ENCODE peak calls at places on chromosome 2, in ten cellular contexts. C, Z, X, Y, K, L, T, N, S and G are unnamed samples.

GRCh38 chr2:74925361-74925786 is 33.1 kb upstream of the POLE4 start:
- DNase-seq in L (peak), X (no peak), Z (no peak), S (no peak), T (no peak), K (no peak), C (no peak), Y (no peak), N (no peak), G (no peak)

GRCh38 chr2:123258864-123259263 is 766.2 kb upstream of the CNTNAP5 start:
- DNase-seq in L (no peak), T (no peak), X (no peak), Y (no peak), Z (no peak), N (no peak), S (no peak), K (no peak), C (no peak), G (no peak)

GRCh38 chr2:98898423-98898841 is 37.6 kb downstream of the CRACDL start:
- DNase-seq in Z (no peak), C (no peak), K (no peak), S (no peak), L (no peak), Y (no peak), T (no peak), N (no peak), X (no peak), G (no peak)

GRCh38 chr2:214781226-214781625 is 28.3 kb downstream of the BARD1 start:
- DNase-seq in S (no peak), X (no peak), T (no peak), Z (no peak), N (no peak), Y (no peak), C (no peak), L (no peak), K (no peak), G (no peak)

GRCh38 chr2:207469953-207470699 is 59.6 kb upstream of the CREB1 start:
- DNase-seq in T (no peak), C (no peak), Y (no peak), N (no peak), K (no peak), L (no peak), X (no peak), Z (no peak), S (no peak), G (no peak)

GRCh38 chr2:102494570-102494969 is 21.5 kb downstream of the SLC9A4 start:
- DNase-seq in S (no peak), N (no peak), T (no peak), X (no peak), K (no peak), Y (no peak), Z (no peak), C (no peak), L (no peak), G (no peak)

GRCh38 chr2:165435611-165436010 is 33.9 kb upstream of the CSRNP3 start:
- DNase-seq in L (no peak), C (no peak), N (no peak), K (no peak), Z (no peak), T (no peak), Y (no peak), S (no peak), X (no peak), G (no peak)

GRCh38 chr2:192551760-192552159 is 357.0 kb upstream of the TMEFF2 start:
- DNase-seq in L (no peak), T (no peak), C (no peak), S (no peak), N (no peak), Y (no peak), X (no peak), Z (no peak), K (no peak), G (no peak)

GRCh38 chr2:134245340-134245984 is 8.4 kb upstream of the MGAT5 start:
- DNase-seq in N (no peak), Y (peak), K (peak), S (peak), C (peak), Z (peak), L (peak), X (peak), T (peak), G (peak)

GRCh38 chr2:167686691-167687090 is 560.7 kb downstream of the STK39 start:
- DNase-seq in C (no peak), K (no peak), S (no peak), Z (no peak), T (no peak), Y (no peak), X (no peak), L (no peak), N (no peak), G (no peak)

GRCh38 chr2:26462511-26463251 is 15.2 kb downstream of the OTOF start:
- DNase-seq in S (no peak), L (peak), X (peak), T (peak), Y (no peak), Z (peak), N (no peak), K (no peak), C (peak), G (no peak)

GRCh38 chr2:145410096-145410495 is 890.2 kb upstream of the ZEB2 start:
- DNase-seq in C (no peak), Y (no peak), X (no peak), L (no peak), N (no peak), Z (no peak), T (no peak), K (no peak), S (no peak), G (no peak)

GRCh38 chr2:216695401-216695821 is at the start of gene IGFBP5:
- DNase-seq in Y (peak), T (peak), K (peak), Z (peak), S (peak), N (no peak), C (peak), X (peak), L (peak), G (no peak)

GRCh38 chr2:119367472-119368099 is 809 bp downstream of the DBI start:
- DNase-seq in S (peak), Z (peak), C (peak), Y (peak), X (no peak), N (no peak), L (peak), T (peak), K (peak), G (no peak)

GRCh38 chr2:73823916-73824523 is 4.7 kb upstream of the STAMBP start:
- DNase-seq in Y (no peak), L (peak), X (peak), K (peak), T (peak), Z (peak), S (no peak), N (peak), C (peak), G (peak)

GRCh38 chr2:120434909-120435308 is 89.0 kb downstream of the INHBB start:
- DNase-seq in Y (no peak), N (no peak), X (no peak), C (no peak), K (no peak), Z (no peak), T (no peak), L (no peak), S (no peak), G (no peak)

GRCh38 chr2:26608557-26608956 is 32.6 kb downstream of the CIB4 start:
- DNase-seq in C (no peak), T (no peak), X (no peak), Y (no peak), L (no peak), Z (no peak), K (no peak), N (no peak), S (no peak), G (no peak)

GRCh38 chr2:237143676-237144440 is 58.2 kb downstream of the COPS8 start:
- DNase-seq in Y (no peak), Z (no peak), X (peak), C (peak), L (peak), K (no peak), T (peak), N (no peak), S (no peak), G (no peak)

GRCh38 chr2:22807876-22808275 is 577.1 kb upstream of the KLHL29 start:
- DNase-seq in Y (no peak), X (no peak), K (no peak), C (no peak), L (no peak), S (no peak), T (no peak), Z (no peak), N (no peak), G (no peak)

GRCh38 chr2:176682278-176682677 is 413.0 kb downstream of the MTX2 start:
- DNase-seq in K (no peak), L (no peak), N (no peak), X (no peak), C (peak), Y (no peak), T (peak), S (no peak), Z (no peak), G (no peak)

GRCh38 chr2:5563411-5563810 is 128.8 kb upstream of the SOX11 start:
- DNase-seq in S (no peak), K (no peak), Y (no peak), C (no peak), X (no peak), Z (no peak), N (no peak), T (no peak), L (no peak), G (no peak)

GRCh38 chr2:23595601-23596251 is 210.7 kb downstream of the KLHL29 start:
- DNase-seq in L (peak), T (peak), Y (no peak), X (peak), C (no peak), S (peak), N (no peak), K (peak), Z (peak), G (no peak)

GRCh38 chr2:95025406-95026319 is at the start of gene MAL:
- DNase-seq in L (peak), Z (no peak), C (no peak), K (no peak), X (no peak), N (no peak), Y (no peak), S (no peak), T (peak), G (no peak)

GRCh38 chr2:136019304-136019703 is 33.9 kb upstream of the DARS1 start:
- DNase-seq in S (no peak), L (no peak), Y (no peak), X (no peak), K (no peak), T (no peak), N (peak), Z (no peak), C (no peak), G (no peak)

GRCh38 chr2:118987886-118988285 is 45.9 kb downstream of the MARCO start:
- DNase-seq in K (no peak), L (no peak), T (no peak), S (no peak), X (no peak), N (no peak), Y (no peak), Z (no peak), C (no peak), G (no peak)

GRCh38 chr2:47651296-47651695 is 131.6 kb upstream of the MSH6 start:
- DNase-seq in N (no peak), X (no peak), C (no peak), T (no peak), Y (no peak), L (no peak), K (no peak), Z (peak), S (no peak), G (no peak)

DNA sequence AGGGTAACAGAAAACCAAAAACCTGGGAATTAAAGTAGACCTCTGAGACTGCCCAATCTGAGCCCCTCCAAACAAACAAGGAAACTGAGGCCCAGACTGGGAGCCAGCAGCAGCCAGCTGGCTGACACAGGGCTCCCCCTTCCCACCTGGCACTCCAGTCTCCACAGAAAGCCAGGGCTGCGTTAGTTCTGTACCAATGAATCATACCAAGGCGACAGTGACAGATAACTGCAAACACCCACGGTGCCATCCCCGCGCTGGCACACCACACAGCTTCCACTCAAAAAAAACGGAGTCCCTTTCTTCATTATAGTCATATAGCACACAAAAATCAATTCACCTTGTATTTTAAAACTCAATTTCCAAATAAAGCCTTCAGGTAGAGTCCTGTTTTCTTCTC is 1.4 kb downstream of the PER2 start:
- DNase-seq in Y (no peak), C (no peak), L (peak), S (peak), X (no peak), Z (no peak), K (peak), T (no peak), N (no peak), G (no peak)
- H3K4me3 ChIP-seq in Y (peak), C (no peak), L (peak), S (peak), X (no peak), Z (no peak), K (peak), T (no peak), N (peak), G (peak)

DNA sequence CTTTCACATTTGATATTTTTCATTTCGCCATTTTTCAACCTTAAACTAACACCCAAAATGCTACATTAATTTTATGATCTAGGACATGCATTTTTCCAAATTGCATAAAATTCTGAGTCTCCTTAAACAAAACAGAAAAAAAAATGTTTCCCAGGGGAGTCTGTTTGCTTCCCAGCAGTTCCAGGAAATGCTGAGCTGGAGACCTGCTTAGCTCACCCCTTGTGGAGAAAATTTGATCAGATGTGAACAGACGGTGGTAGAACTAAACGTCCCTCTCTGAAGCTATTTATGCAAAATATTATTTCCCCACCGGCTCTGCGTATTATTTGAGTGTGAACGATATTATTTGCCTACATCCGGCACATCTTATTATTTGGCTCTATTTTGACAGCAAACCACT is 74.9 kb upstream of the AGAP1 start:
- DNase-seq in S (no peak), Z (no peak), Y (no peak), X (no peak), K (no peak), L (no peak), C (no peak), N (no peak), T (peak), G (no peak)
- TF ChIP-seq CTCF in S (no peak), Z (no peak), Y (no peak), X (no peak), K (no peak), L (no peak), C (no peak), N (no peak), T (peak), G (no peak)

GRCh38 chr2:71612581-71613520 is 159.5 kb downstream of the DYSF start:
- DNase-seq in S (peak), Z (peak), T (no peak), X (no peak), N (no peak), C (no peak), Y (no peak), K (no peak), L (no peak), G (no peak)

GRCh38 chr2:71615769-71616730 is 162.7 kb downstream of the DYSF start:
- DNase-seq in L (no peak), Y (no peak), C (no peak), Z (peak), N (no peak), K (no peak), T (no peak), S (peak), X (no peak), G (no peak)

GRCh38 chr2:71613566-71613952 is 160.2 kb downstream of the DYSF start:
- DNase-seq in Y (no peak), C (no peak), S (no peak), K (no peak), N (no peak), X (no peak), L (no peak), Z (no peak), T (no peak), G (no peak)

GRCh38 chr2:71614976-71615768 is 161.8 kb downstream of the DYSF start:
- DNase-seq in N (no peak), K (no peak), L (peak), X (peak), Y (peak), T (peak), C (peak), Z (peak), S (peak), G (no peak)

DNA sequence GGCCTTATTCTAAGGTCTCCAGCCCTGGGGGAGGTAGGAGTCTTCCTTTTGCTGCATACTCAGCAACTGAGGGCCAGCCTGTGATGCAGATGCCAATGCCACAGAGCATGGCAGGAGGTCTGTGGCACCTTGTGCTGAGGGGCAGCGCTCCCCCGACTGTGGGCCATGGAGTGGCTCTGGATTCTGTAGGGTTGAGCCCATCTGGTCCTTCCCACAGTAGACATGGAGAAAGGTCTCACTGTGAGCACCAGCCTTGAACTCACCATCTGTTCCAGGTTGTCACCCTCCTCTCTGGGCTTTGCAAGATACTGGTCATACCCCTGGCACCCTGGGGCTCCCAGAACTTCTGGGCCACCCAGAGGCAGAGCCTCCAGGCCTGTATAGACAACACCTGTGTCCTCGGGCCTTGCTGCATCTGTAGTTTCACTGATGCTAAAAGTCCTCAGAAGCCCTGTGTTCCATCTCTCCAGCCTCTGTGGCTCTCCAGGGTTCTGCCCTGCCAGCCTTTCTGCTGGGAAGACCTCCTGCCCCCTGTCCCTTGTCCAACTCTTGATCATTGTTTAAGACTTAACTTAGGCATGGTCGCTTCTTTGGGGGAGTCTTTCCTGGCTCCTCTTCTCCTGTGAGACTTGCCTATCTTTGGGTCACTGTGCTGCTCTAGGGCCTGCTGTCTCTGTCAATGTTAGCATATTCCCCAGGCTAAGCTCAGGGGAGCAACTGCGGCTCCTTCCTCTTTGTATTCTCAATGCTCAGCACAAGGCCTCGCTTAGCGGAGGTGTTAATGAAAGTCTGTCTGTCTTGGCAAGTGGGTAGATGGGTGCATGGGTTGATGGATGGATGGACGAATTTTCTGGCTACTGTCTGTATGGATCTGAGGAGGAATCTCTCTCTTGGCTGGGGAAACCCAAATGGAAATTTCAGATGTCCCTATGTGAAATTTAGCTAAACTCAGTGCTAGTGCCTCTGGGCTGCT is 160.9 kb downstream of the DYSF start:
- DNase-seq in K (no peak), X (no peak), L (no peak), N (no peak), T (no peak), Y (no peak), S (peak), C (no peak), Z (peak), G (no peak)
- H3K4me3 ChIP-seq in K (no peak), X (no peak), L (no peak), N (no peak), T (no peak), Y (no peak), S (no peak), C (no peak), Z (no peak), G (no peak)

GRCh38 chr2:68911714-68912510 is 40.7 kb upstream of the BMP10 start:
- DNase-seq in C (no peak), Z (no peak), L (no peak), Y (no peak), T (no peak), N (no peak), X (no peak), K (no peak), S (no peak), G (no peak)

GRCh38 chr2:68911246-68911645 is 40.0 kb upstream of the BMP10 start:
- DNase-seq in K (no peak), C (no peak), Y (no peak), S (no peak), L (no peak), T (no peak), N (no peak), Z (no peak), X (no peak), G (no peak)

GRCh38 chr2:68915345-68915841 is 37.3 kb downstream of the GKN2 start:
- DNase-seq in Z (no peak), X (no peak), S (no peak), K (no peak), Y (no peak), C (no peak), L (no peak), T (no peak), N (no peak), G (no peak)

GRCh38 chr2:68912732-68913131 is 40.0 kb downstream of the GKN2 start:
- DNase-seq in Y (no peak), N (no peak), L (no peak), S (no peak), X (no peak), K (no peak), Z (no peak), T (no peak), C (no peak), G (no peak)

GRCh38 chr2:68913359-68913758 is 39.3 kb downstream of the GKN2 start:
- DNase-seq in X (no peak), Z (no peak), T (no peak), Y (no peak), L (no peak), K (no peak), N (no peak), C (no peak), S (no peak), G (no peak)
- TF ChIP-seq CTCF in X (no peak), Z (no peak), T (no peak), Y (no peak), L (no peak), K (no peak), N (no peak), C (no peak), S (no peak), G (no peak)

GRCh38 chr2:42924436-42924897 is 132.1 kb upstream of the HAAO start:
- DNase-seq in L (no peak), S (no peak), T (no peak), K (no peak), X (no peak), Z (no peak), C (no peak), Y (no peak), N (no peak), G (no peak)
- H3K4me3 ChIP-seq in L (no peak), S (no peak), T (no peak), K (no peak), X (no peak), Z (no peak), C (no peak), Y (peak), N (no peak), G (no peak)

DNA sequence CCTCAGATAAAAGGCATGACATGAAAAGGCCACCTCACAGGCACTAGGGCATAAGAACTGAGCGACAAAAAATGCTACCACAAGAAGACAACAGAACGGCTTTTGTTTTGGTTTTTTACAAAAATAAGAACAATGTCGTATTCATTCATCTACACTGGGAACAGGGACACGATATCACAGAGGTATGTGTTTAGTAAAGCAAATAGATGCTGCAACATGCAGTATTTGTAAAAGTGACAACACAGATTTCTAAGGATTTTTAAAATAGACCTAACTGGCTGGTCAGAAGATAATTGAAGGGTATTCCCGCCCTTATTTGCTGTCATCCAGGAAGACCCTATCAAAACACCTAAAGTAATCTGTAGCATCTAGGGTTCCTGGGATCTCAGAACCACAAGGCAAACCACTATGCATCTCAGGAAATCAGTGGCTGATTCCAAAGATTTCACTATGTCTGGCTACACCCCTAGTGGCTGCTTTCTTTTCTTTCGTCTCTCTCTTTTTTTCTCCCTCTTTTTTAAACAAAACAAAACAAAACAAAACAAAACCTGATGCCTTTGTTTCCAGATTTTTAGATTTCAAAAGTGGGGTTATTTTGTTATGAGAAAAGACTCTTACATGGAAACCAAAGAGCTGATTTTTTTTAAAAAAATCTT is 97.2 kb downstream of the BCL11A start:
- DNase-seq in L (no peak), Y (no peak), X (no peak), N (no peak), C (no peak), Z (no peak), S (no peak), T (no peak), K (no peak), G (no peak)
- TF ChIP-seq CTCF in L (no peak), Y (no peak), X (no peak), N (no peak), C (no peak), Z (no peak), S (no peak), T (no peak), K (no peak), G (no peak)

GRCh38 chr2:140990416-140990815 is 1140.4 kb downstream of the LRP1B start:
- DNase-seq in Z (no peak), Y (no peak), N (no peak), X (peak), T (peak), L (peak), K (no peak), S (no peak), C (peak), G (no peak)
- H3K4me3 ChIP-seq in Z (no peak), Y (no peak), N (no peak), X (no peak), T (no peak), L (no peak), K (no peak), S (no peak), C (no peak), G (no peak)